ENCODE peak calls at places on chromosomes 1 and 21, in four cellular contexts. One of them, this sample, is unnamed.

GRCh38 chr1:166379447-166379846 is 212.6 kb upstream of the FAM78B start:
- DNase-seq in T-helper 1 cell: no peak
- DNase-seq in activated naive CD4-positive, alpha-beta T cell treated with anti-CD3 and anti-CD28 coated beads for 36 hours: no peak
- DNase-seq in amniotic stem cell: no peak
- DNase-seq in this sample: no peak

GRCh38 chr1:100866041-100866900 is 28.4 kb downstream of the EXTL2 start:
- DNase-seq in T-helper 1 cell: no peak
- DNase-seq in activated naive CD4-positive, alpha-beta T cell treated with anti-CD3 and anti-CD28 coated beads for 36 hours: no peak
- DNase-seq in amniotic stem cell: no peak
- DNase-seq in this sample: no peak

GRCh38 chr1:4716406-4716805 is 62.0 kb downstream of the AJAP1 start:
- DNase-seq in T-helper 1 cell: no peak
- DNase-seq in activated naive CD4-positive, alpha-beta T cell treated with anti-CD3 and anti-CD28 coated beads for 36 hours: no peak
- DNase-seq in amniotic stem cell: no peak
- DNase-seq in this sample: no peak

GRCh38 chr21:43609501-43610340 is 49.6 kb downstream of the HSF2BP start:
- DNase-seq in T-helper 1 cell: no peak
- DNase-seq in activated naive CD4-positive, alpha-beta T cell treated with anti-CD3 and anti-CD28 coated beads for 36 hours: no peak
- DNase-seq in amniotic stem cell: no peak
- DNase-seq in this sample: no peak

GRCh38 chr1:8409107-8409506 is 91.2 kb downstream of the SLC45A1 start:
- DNase-seq in T-helper 1 cell: no peak
- DNase-seq in activated naive CD4-positive, alpha-beta T cell treated with anti-CD3 and anti-CD28 coated beads for 36 hours: peak
- DNase-seq in amniotic stem cell: no peak
- DNase-seq in this sample: no peak

GRCh38 chr1:204544321-204544720 is 28.1 kb downstream of the MDM4 start:
- DNase-seq in T-helper 1 cell: peak
- DNase-seq in activated naive CD4-positive, alpha-beta T cell treated with anti-CD3 and anti-CD28 coated beads for 36 hours: no peak
- DNase-seq in amniotic stem cell: no peak
- DNase-seq in this sample: no peak

GRCh38 chr1:159779403-159779851 is 1.3 kb upstream of the DUSP23 start:
- DNase-seq in T-helper 1 cell: no peak
- DNase-seq in activated naive CD4-positive, alpha-beta T cell treated with anti-CD3 and anti-CD28 coated beads for 36 hours: no peak
- DNase-seq in amniotic stem cell: no peak
- DNase-seq in this sample: no peak

GRCh38 chr1:193729429-193729828 is 543.0 kb upstream of the B3GALT2 start:
- DNase-seq in T-helper 1 cell: no peak
- DNase-seq in activated naive CD4-positive, alpha-beta T cell treated with anti-CD3 and anti-CD28 coated beads for 36 hours: no peak
- DNase-seq in amniotic stem cell: peak
- DNase-seq in this sample: no peak

GRCh38 chr1:24987875-24988559 is 57.9 kb upstream of the RUNX3 start:
- DNase-seq in T-helper 1 cell: no peak
- DNase-seq in activated naive CD4-positive, alpha-beta T cell treated with anti-CD3 and anti-CD28 coated beads for 36 hours: peak
- DNase-seq in amniotic stem cell: no peak
- DNase-seq in this sample: no peak

GRCh38 chr1:97013904-97014303 is 292.3 kb downstream of the PTBP2 start:
- DNase-seq in T-helper 1 cell: no peak
- DNase-seq in activated naive CD4-positive, alpha-beta T cell treated with anti-CD3 and anti-CD28 coated beads for 36 hours: no peak
- DNase-seq in amniotic stem cell: no peak
- DNase-seq in this sample: no peak

GRCh38 chr1:172545349-172546004 is 12.5 kb downstream of the SUCO start:
- DNase-seq in T-helper 1 cell: no peak
- DNase-seq in activated naive CD4-positive, alpha-beta T cell treated with anti-CD3 and anti-CD28 coated beads for 36 hours: no peak
- DNase-seq in amniotic stem cell: no peak
- DNase-seq in this sample: no peak

GRCh38 chr1:1916882-1917281 is 1.8 kb downstream of the CALML6 start:
- DNase-seq in T-helper 1 cell: no peak
- DNase-seq in activated naive CD4-positive, alpha-beta T cell treated with anti-CD3 and anti-CD28 coated beads for 36 hours: no peak
- DNase-seq in amniotic stem cell: no peak
- DNase-seq in this sample: no peak